ENCODE peak calls at places on chromosomes 1 and 21, in eight cellular contexts. O is activated CD8-positive, alpha-beta memory T cell treated with anti-CD3 and anti-CD28 coated beads, Interleukin-2, amount 10 ng/mL, durations not matched to agents 7 days and 5 days; Y is naive thymus-derived CD8-positive, alpha-beta T cell; K is gastrocnemius medialis; L is CD4-positive, CD25-positive, alpha-beta regulatory T cell; H is stimulated activated naive B cell treated with anti-CD40 and anti-IgM and Interleukin-4, amounts not matched to agents 10 μg/mL and 1 μg/mL and 100 μg/mL, for 72 hours; U is T-helper 17 cell; Q is GM23338. R is an unnamed sample.

GRCh38 chr1:230753191-230753585 is 6.0 kb downstream of the CAPN9 start:
- ATAC-seq in O (no peak), Y (no peak), K (no peak), L (no peak), H (no peak), U (no peak), Q (no peak), R (no peak)

GRCh38 chr1:160950657-160951056 is 4.0 kb downstream of the ITLN2 start:
- ATAC-seq in O (no peak), Y (no peak), K (no peak), L (no peak), H (no peak), U (no peak), Q (no peak), R (no peak)

GRCh38 chr1:12614402-12615165 is 3.4 kb downstream of the DHRS3 start:
- ATAC-seq in O (no peak), Y (no peak), K (no peak), L (no peak), H (no peak), U (no peak), Q (no peak), R (no peak)

GRCh38 chr21:42614811-42615342 is 38.5 kb upstream of the PDE9A start:
- ATAC-seq in O (peak), Y (peak), K (no peak), L (peak), H (peak), U (peak), Q (peak), R (no peak)

GRCh38 chr1:99955375-99955774 is 14.4 kb upstream of the SLC35A3 start:
- ATAC-seq in O (no peak), Y (no peak), K (no peak), L (no peak), H (no peak), U (no peak), Q (no peak), R (no peak)

GRCh38 chr1:152906023-152906565 is 2.3 kb upstream of the IVL start:
- ATAC-seq in O (no peak), Y (no peak), K (no peak), L (no peak), H (no peak), U (no peak), Q (no peak), R (no peak)

GRCh38 chr1:27630859-27631491 is 4.0 kb downstream of the FGR start:
- ATAC-seq in O (no peak), Y (no peak), K (peak), L (no peak), H (peak), U (peak), Q (no peak), R (peak)

GRCh38 chr1:208515123-208515522 is 270.9 kb upstream of the PLXNA2 start:
- ATAC-seq in O (no peak), Y (no peak), K (no peak), L (no peak), H (no peak), U (no peak), Q (no peak), R (no peak)

GRCh38 chr1:231029841-231030240 is 10.2 kb downstream of the FAM89A start:
- ATAC-seq in O (no peak), Y (no peak), K (no peak), L (no peak), H (no peak), U (no peak), Q (no peak), R (no peak)

GRCh38 chr1:243505986-243506689 is 250.3 kb downstream of the SDCCAG8 start:
- ATAC-seq in O (no peak), Y (no peak), K (no peak), L (no peak), H (peak), U (peak), Q (no peak), R (no peak)

GRCh38 chr1:183246436-183246835 is 60.4 kb downstream of the LAMC2 start:
- ATAC-seq in O (no peak), Y (no peak), K (no peak), L (no peak), H (no peak), U (no peak), Q (no peak), R (no peak)

GRCh38 chr1:150477733-150478132 is 9.5 kb upstream of the TARS2 start:
- ATAC-seq in O (no peak), Y (peak), K (no peak), L (no peak), H (no peak), U (no peak), Q (no peak), R (no peak)

GRCh38 chr1:84635261-84635848 is 54.9 kb downstream of the SSX2IP start:
- ATAC-seq in O (no peak), Y (no peak), K (no peak), L (no peak), H (no peak), U (no peak), Q (no peak), R (no peak)

GRCh38 chr1:151832318-151832984 is 849 bp upstream of the RORC start:
- ATAC-seq in O (no peak), Y (no peak), K (peak), L (no peak), H (no peak), U (no peak), Q (no peak), R (peak)

GRCh38 chr1:234062166-234062565 is 157.7 kb downstream of the SLC35F3 start:
- ATAC-seq in O (no peak), Y (no peak), K (no peak), L (no peak), H (no peak), U (no peak), Q (no peak), R (no peak)

GRCh38 chr1:109807822-109808680 is 44.3 kb upstream of the EPS8L3 start:
- ATAC-seq in O (no peak), Y (no peak), K (no peak), L (no peak), H (peak), U (no peak), Q (no peak), R (no peak)

GRCh38 chr1:56404561-56405030 is 174.8 kb downstream of the PLPP3 start:
- ATAC-seq in O (no peak), Y (no peak), K (peak), L (no peak), H (no peak), U (no peak), Q (no peak), R (peak)

GRCh38 chr1:109112652-109113285 is 1.1 kb upstream of the ELAPOR1 start:
- ATAC-seq in O (peak), Y (peak), K (peak), L (peak), H (peak), U (peak), Q (peak), R (peak)